ENCODE peak calls at places on chromosomes 11 and 22, in five cellular contexts. W is pulmonary artery endothelial cell; R is fibroblast of mammary gland; M is activated naive CD4-positive, alpha-beta T cell treated with anti-CD3 and anti-CD28 coated beads, Interleukin-2, amount 50 U/mL, for 16 hours; J is GM13977. B is an unnamed sample.

GRCh38 chr11:15289718-15290117 is 175.0 kb downstream of the INSC start:
- DNase-seq in W (no peak), M (no peak), R (no peak), J (no peak), B (no peak)

GRCh38 chr11:13284776-13285588 is 7.4 kb downstream of the BMAL1 start:
- DNase-seq in R (no peak), W (no peak), M (no peak), J (no peak), B (no peak)

GRCh38 chr22:43921361-43921760 is 2.2 kb upstream of the PNPLA3 start:
- DNase-seq in W (no peak), R (peak; percentile 56), M (no peak), J (no peak), B (no peak)

GRCh38 chr11:62337682-62338181 is 484 bp downstream of the ASRGL1 start:
- DNase-seq in J (no peak), M (no peak), W (no peak), R (no peak), B (peak; percentile 49)

GRCh38 chr11:129346916-129347315 is 28.7 kb upstream of the BARX2 start:
- DNase-seq in W (no peak), R (peak; percentile 11), M (no peak), J (no peak), B (no peak)

GRCh38 chr11:134543144-134544044 is 131.4 kb upstream of the B3GAT1 start:
- DNase-seq in J (no peak), M (no peak), W (no peak), R (no peak), B (no peak)

GRCh38 chr22:20957691-20958440 is 9.2 kb upstream of the AIFM3 start:
- DNase-seq in J (peak; percentile 67), M (no peak), R (peak; percentile 31), W (no peak), B (peak; percentile 79)

GRCh38 chr11:129192150-129192549 is at the start of gene ARHGAP32:
- DNase-seq in M (no peak), W (no peak), J (no peak), R (no peak), B (peak; percentile 33)

GRCh38 chr11:116707746-116708145 is 65.0 kb downstream of the BUD13 start:
- DNase-seq in J (no peak), W (no peak), R (no peak), M (no peak), B (peak; percentile 44)

GRCh38 chr22:48944433-48944755 is 883.3 kb downstream of the BRD1 start:
- DNase-seq in R (no peak), M (no peak), W (no peak), J (no peak), B (peak; percentile 12)

GRCh38 chr11:2465201-2466068 is 20.6 kb downstream of the KCNQ1 start:
- DNase-seq in M (no peak), R (no peak), W (no peak), J (no peak), B (peak; percentile 20)

GRCh38 chr11:2298795-2299747 is 2.6 kb downstream of the C11orf21 start:
- DNase-seq in R (no peak), M (no peak), W (no peak), J (peak; percentile 57), B (peak; percentile 38)

B was measured in colonic mucosa.